ENCODE peak calls at places on chromosomes 11 and 22, in ten cellular contexts. W is ovary; A is activated naive CD4-positive, alpha-beta T cell; T is foreskin fibroblast; U is NCI-H2081 treated with DMSO at 0.1 percent for 48 hours; B is left ventricle myocardium inferior; G is stimulated activated CD4-positive, alpha-beta T cell treated with anti-CD3 and anti-CD28 coated beads, Interleukin-15, amount 100 ng/mL, for 24 hours; D is GM12878; Q is H54; R is HS-27A. O is an unnamed sample.

GRCh38 chr11:48141475-48142100 is 75.0 kb upstream of the OR4B1 start:
- DNase-seq in W (no peak), A (no peak), T (peak; percentile 21), U (no peak), B (peak; percentile 24), G (no peak), D (no peak), Q (peak; percentile 21), R (no peak), O (no peak)

GRCh38 chr11:36011574-36011973 is 67.7 kb downstream of the LDLRAD3 start:
- DNase-seq in W (no peak), A (no peak), T (no peak), U (no peak), B (no peak), G (no peak), D (no peak), Q (no peak), R (no peak), O (no peak)

GRCh38 chr11:35981581-35981980 is 37.7 kb downstream of the LDLRAD3 start:
- DNase-seq in W (peak; percentile 51), A (no peak), T (no peak), U (no peak), B (no peak), G (no peak), D (no peak), Q (no peak), R (no peak), O (no peak)

GRCh38 chr11:44257338-44258189 is 52.4 kb downstream of the ALX4 start:
- DNase-seq in W (no peak), A (no peak), T (no peak), U (no peak), B (no peak), G (no peak), D (no peak), Q (no peak), R (no peak), O (no peak)

GRCh38 chr11:121810291-121810690 is 305.7 kb downstream of the BLID start:
- DNase-seq in W (no peak), A (no peak), T (peak; percentile 85), U (no peak), B (no peak), G (no peak), D (no peak), Q (no peak), R (no peak), O (peak; percentile 73)

GRCh38 chr11:74282863-74283484 is 28.5 kb downstream of the P4HA3 start:
- DNase-seq in W (no peak), A (no peak), T (peak; percentile 42), U (no peak), B (no peak), G (no peak), D (no peak), Q (no peak), R (no peak), O (no peak)

GRCh38 chr11:88315981-88316441 is 21.5 kb downstream of the CTSC start:
- DNase-seq in W (no peak), A (no peak), T (no peak), U (no peak), B (no peak), G (no peak), D (no peak), Q (no peak), R (no peak), O (no peak)

GRCh38 chr22:38802671-38803121 is 8.8 kb upstream of the DNAL4 start:
- DNase-seq in W (no peak), A (no peak), T (peak; percentile 98), U (no peak), B (no peak), G (no peak), D (no peak), Q (peak; percentile 79), R (peak; percentile 62), O (peak; percentile 87)

GRCh38 chr11:27663294-27663693 is 37.0 kb downstream of the BDNF start:
- DNase-seq in W (no peak), A (no peak), T (no peak), U (no peak), B (no peak), G (no peak), D (no peak), Q (no peak), R (no peak), O (no peak)

GRCh38 chr11:73308963-73309960 is 1.2 kb downstream of the ARHGEF17 start:
- DNase-seq in W (peak; percentile 85), A (no peak), T (peak; percentile 99), U (no peak), B (peak; percentile 92), G (peak; percentile 19), D (no peak), Q (peak; percentile 93), R (peak; percentile 93), O (peak; percentile 97)

GRCh38 chr11:6127881-6128280 is 20.4 kb downstream of the OR56B4 start:
- DNase-seq in W (no peak), A (no peak), T (no peak), U (no peak), B (no peak), G (no peak), D (no peak), Q (no peak), R (no peak), O (no peak)

GRCh38 chr11:18540207-18541009 is 13.7 kb upstream of the TSG101 start:
- DNase-seq in W (no peak), A (no peak), T (peak; percentile 32), U (peak; percentile 14), B (no peak), G (no peak), D (no peak), Q (no peak), R (no peak), O (peak; percentile 35)

GRCh38 chr11:21908211-21908610 is 284.7 kb upstream of the ANO5 start:
- DNase-seq in W (no peak), A (no peak), T (no peak), U (no peak), B (no peak), G (no peak), D (no peak), Q (no peak), R (no peak), O (no peak)

GRCh38 chr11:57513911-57514537 is 1.5 kb downstream of the SLC43A1 start:
- DNase-seq in W (peak; percentile 59), A (peak; percentile 10), T (peak; percentile 70), U (no peak), B (peak; percentile 42), G (peak; percentile 61), D (no peak), Q (no peak), R (no peak), O (peak; percentile 13)

GRCh38 chr11:57779275-57779674 is 17.7 kb downstream of the CTNND1 start:
- DNase-seq in W (no peak), A (no peak), T (peak; percentile 73), U (no peak), B (no peak), G (no peak), D (no peak), Q (no peak), R (no peak), O (no peak)

GRCh38 chr11:120168108-120168959 is 30.4 kb upstream of the TRIM29 start:
- DNase-seq in W (no peak), A (no peak), T (no peak), U (no peak), B (no peak), G (no peak), D (no peak), Q (no peak), R (no peak), O (no peak)

GRCh38 chr11:13475091-13475490 is 12.1 kb upstream of the BTBD10 start:
- DNase-seq in W (no peak), A (no peak), T (no peak), U (no peak), B (no peak), G (no peak), D (no peak), Q (no peak), R (no peak), O (no peak)

GRCh38 chr11:61161190-61162091 is at the start of gene VPS37C:
- DNase-seq in W (peak; percentile 91), A (peak; percentile 85), T (peak; percentile 95), U (peak; percentile 77), B (peak; percentile 84), G (peak; percentile 94), D (peak; percentile 71), Q (peak; percentile 89), R (peak; percentile 65), O (peak; percentile 80)

GRCh38 chr11:12606597-12606996 is 67.6 kb upstream of the TEAD1 start:
- DNase-seq in W (no peak), A (no peak), T (peak; percentile 88), U (no peak), B (no peak), G (no peak), D (no peak), Q (no peak), R (peak; percentile 76), O (peak; percentile 80)

GRCh38 chr11:75146711-75147110 is 4.2 kb upstream of the SLCO2B1 start:
- DNase-seq in W (no peak), A (no peak), T (no peak), U (no peak), B (no peak), G (no peak), D (no peak), Q (no peak), R (no peak), O (no peak)

GRCh38 chr11:111443640-111444039 is 64.6 kb upstream of the POU2AF1 start:
- DNase-seq in W (no peak), A (no peak), T (no peak), U (no peak), B (no peak), G (no peak), D (no peak), Q (no peak), R (no peak), O (no peak)

GRCh38 chr22:31106001-31106571 is 1.3 kb downstream of the SELENOM start:
- DNase-seq in W (peak; percentile 35), A (no peak), T (peak; percentile 49), U (no peak), B (no peak), G (no peak), D (no peak), Q (no peak), R (no peak), O (peak; percentile 31)

GRCh38 chr11:61079416-61080150 is 22.7 kb upstream of the CD5 start:
- DNase-seq in W (no peak), A (no peak), T (no peak), U (no peak), B (no peak), G (no peak), D (no peak), Q (no peak), R (no peak), O (no peak)

GRCh38 chr11:132607575-132607974 is 924.7 kb downstream of the OPCML start:
- DNase-seq in W (no peak), A (no peak), T (no peak), U (no peak), B (no peak), G (no peak), D (no peak), Q (no peak), R (no peak), O (no peak)

GRCh38 chr11:132405728-132406127 is 1035.3 kb downstream of the NTM start:
- DNase-seq in W (no peak), A (no peak), T (no peak), U (no peak), B (no peak), G (no peak), D (no peak), Q (no peak), R (no peak), O (no peak)

GRCh38 chr22:25694167-25694907 is 47.7 kb upstream of the MYO18B start:
- DNase-seq in W (no peak), A (no peak), T (no peak), U (no peak), B (no peak), G (no peak), D (no peak), Q (no peak), R (no peak), O (no peak)

GRCh38 chr22:47100646-47101045 is 338.2 kb downstream of the TBC1D22A start:
- DNase-seq in W (no peak), A (no peak), T (no peak), U (no peak), B (no peak), G (no peak), D (no peak), Q (no peak), R (no peak), O (no peak)

GRCh38 chr11:80944758-80945157 is 1503.9 kb upstream of the TENM4 start:
- DNase-seq in W (no peak), A (no peak), T (no peak), U (no peak), B (no peak), G (no peak), D (no peak), Q (no peak), R (no peak), O (no peak)

O was measured in HCEC 1CT.